ENCODE peak calls at places on chromosomes 7 and 10, in nine cellular contexts. One of them, this sample, is unnamed.

GRCh38 chr7:102933763-102934162 is 21.0 kb downstream of the LRRC17 start:
- DNase-seq in H9: peak
- DNase-seq in right lobe of liver: no peak
- DNase-seq in lower lobe of right lung: no peak
- DNase-seq in choroid plexus epithelial cell: peak
- DNase-seq in astrocyte of the spinal cord: peak
- DNase-seq in mesothelial cell of epicardium: peak
- DNase-seq in hepatocyte: peak
- DNase-seq in CD14-positive monocyte: no peak
- DNase-seq in this sample: no peak

GRCh38 chr7:49001610-49002033 is 77.3 kb downstream of the CDC14C start:
- DNase-seq in H9: peak
- DNase-seq in right lobe of liver: no peak
- DNase-seq in lower lobe of right lung: no peak
- DNase-seq in choroid plexus epithelial cell: peak
- DNase-seq in astrocyte of the spinal cord: no peak
- DNase-seq in mesothelial cell of epicardium: no peak
- DNase-seq in hepatocyte: peak
- DNase-seq in CD14-positive monocyte: no peak
- DNase-seq in this sample: no peak

GRCh38 chr7:2009541-2010001 is 223.2 kb downstream of the MAD1L1 start:
- DNase-seq in H9: no peak
- DNase-seq in right lobe of liver: peak
- DNase-seq in lower lobe of right lung: peak
- DNase-seq in choroid plexus epithelial cell: peak
- DNase-seq in astrocyte of the spinal cord: no peak
- DNase-seq in mesothelial cell of epicardium: peak
- DNase-seq in hepatocyte: no peak
- DNase-seq in CD14-positive monocyte: peak
- DNase-seq in this sample: no peak

GRCh38 chr10:28801247-28801646 is 123.9 kb downstream of the BAMBI start:
- DNase-seq in H9: no peak
- DNase-seq in right lobe of liver: no peak
- DNase-seq in lower lobe of right lung: no peak
- DNase-seq in choroid plexus epithelial cell: no peak
- DNase-seq in astrocyte of the spinal cord: no peak
- DNase-seq in mesothelial cell of epicardium: no peak
- DNase-seq in hepatocyte: no peak
- DNase-seq in CD14-positive monocyte: no peak
- DNase-seq in this sample: no peak

GRCh38 chr7:74343281-74344127 is 54.3 kb downstream of the CLIP2 start:
- DNase-seq in H9: no peak
- DNase-seq in right lobe of liver: no peak
- DNase-seq in lower lobe of right lung: no peak
- DNase-seq in choroid plexus epithelial cell: peak
- DNase-seq in astrocyte of the spinal cord: peak
- DNase-seq in mesothelial cell of epicardium: no peak
- DNase-seq in hepatocyte: no peak
- DNase-seq in CD14-positive monocyte: no peak
- DNase-seq in this sample: no peak

GRCh38 chr10:31836569-31837406 is 91.8 kb downstream of the ARHGAP12 start:
- DNase-seq in H9: peak
- DNase-seq in right lobe of liver: no peak
- DNase-seq in lower lobe of right lung: no peak
- DNase-seq in choroid plexus epithelial cell: peak
- DNase-seq in astrocyte of the spinal cord: peak
- DNase-seq in mesothelial cell of epicardium: no peak
- DNase-seq in hepatocyte: peak
- DNase-seq in CD14-positive monocyte: no peak
- DNase-seq in this sample: no peak

GRCh38 chr7:7166318-7166717 is 16.0 kb upstream of the C1GALT1 start:
- DNase-seq in H9: no peak
- DNase-seq in right lobe of liver: no peak
- DNase-seq in lower lobe of right lung: no peak
- DNase-seq in choroid plexus epithelial cell: no peak
- DNase-seq in astrocyte of the spinal cord: no peak
- DNase-seq in mesothelial cell of epicardium: no peak
- DNase-seq in hepatocyte: no peak
- DNase-seq in CD14-positive monocyte: no peak
- DNase-seq in this sample: no peak

GRCh38 chr10:13969118-13969791 is 361.5 kb downstream of the FRMD4A start:
- DNase-seq in H9: no peak
- DNase-seq in right lobe of liver: no peak
- DNase-seq in lower lobe of right lung: no peak
- DNase-seq in choroid plexus epithelial cell: no peak
- DNase-seq in astrocyte of the spinal cord: no peak
- DNase-seq in mesothelial cell of epicardium: no peak
- DNase-seq in hepatocyte: no peak
- DNase-seq in CD14-positive monocyte: no peak
- DNase-seq in this sample: no peak

GRCh38 chr10:89653410-89653828 is 8.4 kb upstream of the PANK1 start:
- DNase-seq in H9: no peak
- DNase-seq in right lobe of liver: no peak
- DNase-seq in lower lobe of right lung: no peak
- DNase-seq in choroid plexus epithelial cell: peak
- DNase-seq in astrocyte of the spinal cord: peak
- DNase-seq in mesothelial cell of epicardium: no peak
- DNase-seq in hepatocyte: no peak
- DNase-seq in CD14-positive monocyte: no peak
- DNase-seq in this sample: no peak

GRCh38 chr10:122348951-122349361 is 25.6 kb upstream of the PLEKHA1 start:
- DNase-seq in H9: no peak
- DNase-seq in right lobe of liver: no peak
- DNase-seq in lower lobe of right lung: no peak
- DNase-seq in choroid plexus epithelial cell: no peak
- DNase-seq in astrocyte of the spinal cord: no peak
- DNase-seq in mesothelial cell of epicardium: no peak
- DNase-seq in hepatocyte: peak
- DNase-seq in CD14-positive monocyte: no peak
- DNase-seq in this sample: no peak

GRCh38 chr7:158266817-158267736 is 320.5 kb downstream of the PTPRN2 start:
- DNase-seq in H9: no peak
- DNase-seq in right lobe of liver: no peak
- DNase-seq in lower lobe of right lung: no peak
- DNase-seq in choroid plexus epithelial cell: no peak
- DNase-seq in astrocyte of the spinal cord: no peak
- DNase-seq in mesothelial cell of epicardium: peak
- DNase-seq in hepatocyte: no peak
- DNase-seq in CD14-positive monocyte: peak
- DNase-seq in this sample: peak

GRCh38 chr10:87092356-87092860 is 2.2 kb downstream of the GLUD1 start:
- DNase-seq in H9: no peak
- DNase-seq in right lobe of liver: no peak
- DNase-seq in lower lobe of right lung: no peak
- DNase-seq in choroid plexus epithelial cell: peak
- DNase-seq in astrocyte of the spinal cord: peak
- DNase-seq in mesothelial cell of epicardium: no peak
- DNase-seq in hepatocyte: peak
- DNase-seq in CD14-positive monocyte: no peak
- DNase-seq in this sample: no peak

GRCh38 chr7:106858618-106859532 is 6.2 kb upstream of the PIK3CG start:
- DNase-seq in H9: no peak
- DNase-seq in right lobe of liver: peak
- DNase-seq in lower lobe of right lung: peak
- DNase-seq in choroid plexus epithelial cell: no peak
- DNase-seq in astrocyte of the spinal cord: no peak
- DNase-seq in mesothelial cell of epicardium: peak
- DNase-seq in hepatocyte: peak
- DNase-seq in CD14-positive monocyte: peak
- DNase-seq in this sample: peak

GRCh38 chr7:74449809-74450397 is 3.8 kb upstream of the GTF2IRD1 start:
- DNase-seq in H9: peak
- DNase-seq in right lobe of liver: no peak
- DNase-seq in lower lobe of right lung: no peak
- DNase-seq in choroid plexus epithelial cell: peak
- DNase-seq in astrocyte of the spinal cord: no peak
- DNase-seq in mesothelial cell of epicardium: no peak
- DNase-seq in hepatocyte: peak
- DNase-seq in CD14-positive monocyte: peak
- DNase-seq in this sample: no peak

GRCh38 chr10:12077580-12078180 is 8.9 kb downstream of the DHTKD1 start:
- DNase-seq in H9: no peak
- DNase-seq in right lobe of liver: no peak
- DNase-seq in lower lobe of right lung: no peak
- DNase-seq in choroid plexus epithelial cell: no peak
- DNase-seq in astrocyte of the spinal cord: no peak
- DNase-seq in mesothelial cell of epicardium: no peak
- DNase-seq in hepatocyte: no peak
- DNase-seq in CD14-positive monocyte: no peak
- DNase-seq in this sample: no peak

GRCh38 chr7:108097703-108098102 is 32.5 kb downstream of the LAMB4 start:
- DNase-seq in H9: no peak
- DNase-seq in right lobe of liver: no peak
- DNase-seq in lower lobe of right lung: no peak
- DNase-seq in choroid plexus epithelial cell: no peak
- DNase-seq in astrocyte of the spinal cord: no peak
- DNase-seq in mesothelial cell of epicardium: no peak
- DNase-seq in hepatocyte: no peak
- DNase-seq in CD14-positive monocyte: no peak
- DNase-seq in this sample: no peak
- TF ChIP-seq CTCF in H9: peak
- TF ChIP-seq CTCF in right lobe of liver: peak
- TF ChIP-seq CTCF in lower lobe of right lung: peak
- TF ChIP-seq CTCF in choroid plexus epithelial cell: peak
- TF ChIP-seq CTCF in astrocyte of the spinal cord: peak
- TF ChIP-seq CTCF in mesothelial cell of epicardium: peak
- TF ChIP-seq CTCF in hepatocyte: peak
- TF ChIP-seq CTCF in CD14-positive monocyte: peak
- TF ChIP-seq CTCF in this sample: peak

DNA sequence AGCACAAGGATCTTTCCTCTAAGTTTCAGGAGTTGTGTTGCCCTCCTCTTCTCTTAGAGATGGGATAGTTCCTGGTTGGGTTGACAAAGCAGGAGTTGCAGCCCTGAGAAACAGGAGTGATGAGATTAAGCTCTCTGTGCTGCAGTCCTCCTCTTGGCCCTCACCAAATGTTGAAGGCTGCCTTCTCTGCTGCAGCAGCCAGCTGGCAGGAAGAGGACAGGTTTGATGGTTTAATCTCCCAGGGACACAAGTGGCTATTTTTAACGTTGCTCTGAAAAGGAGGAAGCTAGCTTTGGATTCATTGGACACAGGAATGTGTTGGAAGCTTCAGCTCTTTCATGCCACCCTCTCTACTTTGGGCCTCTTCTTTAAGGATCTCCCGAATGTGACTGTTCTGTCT is 9.4 kb downstream of the STRIP2 start:
- DNase-seq in H9: no peak
- DNase-seq in right lobe of liver: no peak
- DNase-seq in lower lobe of right lung: no peak
- DNase-seq in choroid plexus epithelial cell: no peak
- DNase-seq in astrocyte of the spinal cord: no peak
- DNase-seq in mesothelial cell of epicardium: no peak
- DNase-seq in hepatocyte: no peak
- DNase-seq in CD14-positive monocyte: no peak
- DNase-seq in this sample: no peak
- TF ChIP-seq CTCF in H9: no peak
- TF ChIP-seq CTCF in right lobe of liver: no peak
- TF ChIP-seq CTCF in lower lobe of right lung: no peak
- TF ChIP-seq CTCF in choroid plexus epithelial cell: no peak
- TF ChIP-seq CTCF in astrocyte of the spinal cord: no peak
- TF ChIP-seq CTCF in mesothelial cell of epicardium: no peak
- TF ChIP-seq CTCF in hepatocyte: no peak
- TF ChIP-seq CTCF in CD14-positive monocyte: no peak
- TF ChIP-seq CTCF in this sample: no peak

DNA sequence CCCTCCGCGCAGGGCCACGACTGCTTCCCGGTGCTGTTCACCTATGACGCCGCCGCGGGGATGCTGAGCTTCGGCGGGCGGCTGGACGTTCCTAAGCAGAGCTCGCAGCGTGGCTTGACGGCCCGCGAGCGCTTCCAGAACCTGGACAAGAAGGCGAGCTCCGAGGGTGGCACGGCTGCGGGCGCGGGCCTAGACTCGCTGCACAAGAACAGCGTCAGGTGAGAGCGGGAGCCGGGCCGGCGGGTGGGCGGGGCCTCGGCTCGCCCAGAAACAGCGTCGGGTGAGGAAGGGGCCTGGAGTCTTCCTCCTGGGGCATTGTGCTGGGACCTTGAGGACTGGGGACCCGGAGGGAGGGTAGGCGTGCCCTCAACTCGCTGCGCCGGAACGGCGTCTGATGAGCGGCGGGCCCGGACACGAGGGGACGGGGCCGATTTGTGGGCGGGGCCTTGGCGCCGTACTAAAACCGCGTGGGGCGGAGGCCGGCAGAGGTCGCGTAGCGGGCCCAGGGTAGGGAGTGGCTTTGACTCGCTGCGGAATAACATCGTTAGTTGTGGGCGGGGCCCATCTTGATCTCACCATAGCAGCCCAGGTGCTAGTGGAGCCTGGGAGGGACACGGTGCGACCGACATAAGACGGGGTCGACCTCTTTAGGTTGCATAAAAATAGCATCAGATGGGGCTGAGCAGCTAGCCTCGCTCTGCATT is 15.6 kb downstream of the PDAP1 start:
- DNase-seq in H9: peak
- DNase-seq in right lobe of liver: no peak
- DNase-seq in lower lobe of right lung: peak
- DNase-seq in choroid plexus epithelial cell: peak
- DNase-seq in astrocyte of the spinal cord: peak
- DNase-seq in mesothelial cell of epicardium: no peak
- DNase-seq in hepatocyte: peak
- DNase-seq in CD14-positive monocyte: peak
- DNase-seq in this sample: peak
- TF ChIP-seq CTCF in H9: no peak
- TF ChIP-seq CTCF in right lobe of liver: no peak
- TF ChIP-seq CTCF in lower lobe of right lung: no peak
- TF ChIP-seq CTCF in choroid plexus epithelial cell: no peak
- TF ChIP-seq CTCF in astrocyte of the spinal cord: no peak
- TF ChIP-seq CTCF in mesothelial cell of epicardium: no peak
- TF ChIP-seq CTCF in hepatocyte: no peak
- TF ChIP-seq CTCF in CD14-positive monocyte: no peak
- TF ChIP-seq CTCF in this sample: no peak

GRCh38 chr7:95905165-95905564 is 132.8 kb downstream of the DYNC1I1 start:
- DNase-seq in H9: no peak
- DNase-seq in right lobe of liver: no peak
- DNase-seq in lower lobe of right lung: no peak
- DNase-seq in choroid plexus epithelial cell: no peak
- DNase-seq in astrocyte of the spinal cord: no peak
- DNase-seq in mesothelial cell of epicardium: no peak
- DNase-seq in hepatocyte: peak
- DNase-seq in CD14-positive monocyte: no peak
- DNase-seq in this sample: no peak

GRCh38 chr7:95906871-95907270 is 134.5 kb downstream of the DYNC1I1 start:
- DNase-seq in H9: no peak
- DNase-seq in right lobe of liver: no peak
- DNase-seq in lower lobe of right lung: no peak
- DNase-seq in choroid plexus epithelial cell: no peak
- DNase-seq in astrocyte of the spinal cord: no peak
- DNase-seq in mesothelial cell of epicardium: no peak
- DNase-seq in hepatocyte: no peak
- DNase-seq in CD14-positive monocyte: no peak
- DNase-seq in this sample: no peak

GRCh38 chr7:95908499-95908898 is 136.1 kb downstream of the DYNC1I1 start:
- DNase-seq in H9: no peak
- DNase-seq in right lobe of liver: no peak
- DNase-seq in lower lobe of right lung: no peak
- DNase-seq in choroid plexus epithelial cell: no peak
- DNase-seq in astrocyte of the spinal cord: no peak
- DNase-seq in mesothelial cell of epicardium: no peak
- DNase-seq in hepatocyte: no peak
- DNase-seq in CD14-positive monocyte: no peak
- DNase-seq in this sample: no peak

GRCh38 chr7:95910341-95910740 is 138.0 kb downstream of the DYNC1I1 start:
- DNase-seq in H9: no peak
- DNase-seq in right lobe of liver: no peak
- DNase-seq in lower lobe of right lung: no peak
- DNase-seq in choroid plexus epithelial cell: no peak
- DNase-seq in astrocyte of the spinal cord: no peak
- DNase-seq in mesothelial cell of epicardium: no peak
- DNase-seq in hepatocyte: no peak
- DNase-seq in CD14-positive monocyte: no peak
- DNase-seq in this sample: no peak

GRCh38 chr7:95907337-95907736 is 135.0 kb downstream of the DYNC1I1 start:
- DNase-seq in H9: no peak
- DNase-seq in right lobe of liver: no peak
- DNase-seq in lower lobe of right lung: no peak
- DNase-seq in choroid plexus epithelial cell: no peak
- DNase-seq in astrocyte of the spinal cord: no peak
- DNase-seq in mesothelial cell of epicardium: no peak
- DNase-seq in hepatocyte: no peak
- DNase-seq in CD14-positive monocyte: no peak
- DNase-seq in this sample: no peak
- TF ChIP-seq CTCF in H9: no peak
- TF ChIP-seq CTCF in right lobe of liver: no peak
- TF ChIP-seq CTCF in lower lobe of right lung: no peak
- TF ChIP-seq CTCF in choroid plexus epithelial cell: no peak
- TF ChIP-seq CTCF in astrocyte of the spinal cord: no peak
- TF ChIP-seq CTCF in mesothelial cell of epicardium: no peak
- TF ChIP-seq CTCF in hepatocyte: no peak
- TF ChIP-seq CTCF in CD14-positive monocyte: no peak
- TF ChIP-seq CTCF in this sample: no peak

This sample was measured in type B pancreatic cell.